ENCODE peak calls at places on chromosomes 4 and X, in six cellular contexts. One of them, this sample, is unnamed.

GRCh38 chr4:184400375-184400870 is 73.9 kb downstream of the IRF2 start:
- DNase-seq in NCI-H2029: no peak
- DNase-seq in T-helper 2 cell: no peak
- DNase-seq in ureter: no peak
- DNase-seq in adipocyte: peak
- DNase-seq in NCI-H1105: no peak
- DNase-seq in this sample: peak

GRCh38 chr4:38819569-38819968 is 15.0 kb upstream of the TLR1 start:
- DNase-seq in ureter: no peak
- DNase-seq in adipocyte: peak
- DNase-seq in NCI-H2029: no peak
- DNase-seq in T-helper 2 cell: no peak
- DNase-seq in NCI-H1105: no peak
- DNase-seq in this sample: peak

GRCh38 chr4:63349674-63350025 is 1059.6 kb downstream of the TECRL start:
- DNase-seq in NCI-H2029: no peak
- DNase-seq in ureter: no peak
- DNase-seq in T-helper 2 cell: no peak
- DNase-seq in adipocyte: no peak
- DNase-seq in NCI-H1105: no peak
- DNase-seq in this sample: no peak

GRCh38 chrX:17500145-17500579 is 125.2 kb downstream of the NHS start:
- DNase-seq in NCI-H2029: peak
- DNase-seq in NCI-H1105: no peak
- DNase-seq in ureter: no peak
- DNase-seq in T-helper 2 cell: no peak
- DNase-seq in adipocyte: no peak
- DNase-seq in this sample: peak

GRCh38 chr4:159177265-159178146 is 74.6 kb downstream of the RAPGEF2 start:
- DNase-seq in NCI-H2029: no peak
- DNase-seq in T-helper 2 cell: no peak
- DNase-seq in adipocyte: no peak
- DNase-seq in ureter: no peak
- DNase-seq in NCI-H1105: no peak
- DNase-seq in this sample: no peak

GRCh38 chr4:73707918-73708577 is 32.3 kb upstream of the CXCL8 start:
- DNase-seq in NCI-H1105: no peak
- DNase-seq in ureter: peak
- DNase-seq in T-helper 2 cell: no peak
- DNase-seq in adipocyte: peak
- DNase-seq in NCI-H2029: no peak
- DNase-seq in this sample: peak

GRCh38 chr4:105474110-105474518 is 252 bp upstream of the PPA2 start:
- DNase-seq in adipocyte: peak
- DNase-seq in NCI-H1105: no peak
- DNase-seq in ureter: peak
- DNase-seq in NCI-H2029: no peak
- DNase-seq in T-helper 2 cell: no peak
- DNase-seq in this sample: peak

GRCh38 chr4:152780267-152780811 is 585 bp downstream of the ARFIP1 start:
- DNase-seq in adipocyte: peak
- DNase-seq in NCI-H1105: no peak
- DNase-seq in NCI-H2029: no peak
- DNase-seq in T-helper 2 cell: no peak
- DNase-seq in ureter: no peak
- DNase-seq in this sample: peak

GRCh38 chr4:1379351-1379781 is 26.9 kb downstream of the NKX1-1 start:
- DNase-seq in NCI-H1105: no peak
- DNase-seq in T-helper 2 cell: peak
- DNase-seq in adipocyte: no peak
- DNase-seq in NCI-H2029: no peak
- DNase-seq in ureter: no peak
- DNase-seq in this sample: no peak

GRCh38 chr4:10457255-10457801 is at the start of gene ZNF518B:
- DNase-seq in T-helper 2 cell: peak
- DNase-seq in NCI-H2029: peak
- DNase-seq in ureter: peak
- DNase-seq in adipocyte: peak
- DNase-seq in NCI-H1105: no peak
- DNase-seq in this sample: peak

GRCh38 chr4:113331811-113332210 is 282.4 kb downstream of the ANK2 start:
- DNase-seq in NCI-H2029: no peak
- DNase-seq in adipocyte: no peak
- DNase-seq in ureter: no peak
- DNase-seq in T-helper 2 cell: no peak
- DNase-seq in NCI-H1105: no peak
- DNase-seq in this sample: no peak

GRCh38 chr4:153076861-153077260 is 127.4 kb upstream of the TRIM2 start:
- DNase-seq in T-helper 2 cell: no peak
- DNase-seq in NCI-H1105: no peak
- DNase-seq in adipocyte: no peak
- DNase-seq in ureter: no peak
- DNase-seq in NCI-H2029: no peak
- DNase-seq in this sample: no peak

GRCh38 chrX:54447461-54447860 is 7.3 kb downstream of the TSR2 start:
- DNase-seq in ureter: no peak
- DNase-seq in T-helper 2 cell: no peak
- DNase-seq in adipocyte: no peak
- DNase-seq in NCI-H2029: no peak
- DNase-seq in NCI-H1105: no peak
- DNase-seq in this sample: peak

GRCh38 chr4:147933316-147933715 is 201.4 kb downstream of the ARHGAP10 start:
- DNase-seq in ureter: no peak
- DNase-seq in NCI-H1105: no peak
- DNase-seq in T-helper 2 cell: no peak
- DNase-seq in NCI-H2029: no peak
- DNase-seq in adipocyte: no peak
- DNase-seq in this sample: peak

GRCh38 chrX:69238153-69238959 is 73.1 kb upstream of the PJA1 start:
- DNase-seq in NCI-H2029: peak
- DNase-seq in T-helper 2 cell: no peak
- DNase-seq in ureter: peak
- DNase-seq in adipocyte: no peak
- DNase-seq in NCI-H1105: peak
- DNase-seq in this sample: peak

GRCh38 chrX:155888139-155888538 is 7.0 kb downstream of the VAMP7 start:
- DNase-seq in adipocyte: peak
- DNase-seq in NCI-H1105: no peak
- DNase-seq in NCI-H2029: no peak
- DNase-seq in T-helper 2 cell: no peak
- DNase-seq in ureter: no peak
- DNase-seq in this sample: peak

GRCh38 chr4:79653871-79654270 is 245.8 kb upstream of the GK2 start:
- DNase-seq in ureter: no peak
- DNase-seq in T-helper 2 cell: no peak
- DNase-seq in NCI-H1105: no peak
- DNase-seq in NCI-H2029: no peak
- DNase-seq in adipocyte: no peak
- DNase-seq in this sample: peak

GRCh38 chrX:130184857-130185256 is 13.1 kb downstream of the RAB33A start:
- DNase-seq in T-helper 2 cell: no peak
- DNase-seq in ureter: no peak
- DNase-seq in adipocyte: no peak
- DNase-seq in NCI-H1105: no peak
- DNase-seq in NCI-H2029: no peak
- DNase-seq in this sample: no peak

GRCh38 chr4:115433501-115433900 is 320.1 kb upstream of the NDST4 start:
- DNase-seq in NCI-H1105: no peak
- DNase-seq in adipocyte: no peak
- DNase-seq in ureter: no peak
- DNase-seq in T-helper 2 cell: no peak
- DNase-seq in NCI-H2029: no peak
- DNase-seq in this sample: no peak